ENCODE peak calls at places on chromosomes 12 and 14, in four cellular contexts. C, S, X and V are unnamed samples.

GRCh38 chr12:120761581-120761980 is 36.0 kb downstream of the ACADS start:
- DNase-seq in C (peak), S (no peak), X (no peak), V (no peak)

GRCh38 chr12:109734219-109735000 is 20.8 kb downstream of the FAM222A start:
- DNase-seq in C (peak), S (peak), X (no peak), V (no peak)

GRCh38 chr12:64943686-64944085 is 119.2 kb downstream of the TBC1D30 start:
- DNase-seq in C (no peak), S (no peak), X (no peak), V (no peak)

GRCh38 chr12:19130224-19131019 is 889 bp downstream of the PLEKHA5 start:
- DNase-seq in C (no peak), S (peak), X (no peak), V (peak)

GRCh38 chr12:56590237-56590830 is 39.8 kb downstream of the BAZ2A start:
- DNase-seq in C (peak), S (peak), X (peak), V (no peak)

GRCh38 chr12:22283508-22283907 is 51.0 kb downstream of the ST8SIA1 start:
- DNase-seq in C (no peak), S (no peak), X (no peak), V (no peak)

GRCh38 chr14:102196436-102197230 is 56.9 kb downstream of the WDR20 start:
- DNase-seq in C (no peak), S (no peak), X (no peak), V (no peak)

GRCh38 chr12:42987216-42987631 is 397.7 kb upstream of the PRICKLE1 start:
- DNase-seq in C (no peak), S (peak), X (no peak), V (no peak)

GRCh38 chr12:127803545-127803944 is 463.4 kb upstream of the TMEM132C start:
- DNase-seq in C (no peak), S (no peak), X (no peak), V (no peak)

GRCh38 chr14:33545696-33546095 is 405.2 kb downstream of the EGLN3 start:
- DNase-seq in C (no peak), S (no peak), X (no peak), V (no peak)

DNA sequence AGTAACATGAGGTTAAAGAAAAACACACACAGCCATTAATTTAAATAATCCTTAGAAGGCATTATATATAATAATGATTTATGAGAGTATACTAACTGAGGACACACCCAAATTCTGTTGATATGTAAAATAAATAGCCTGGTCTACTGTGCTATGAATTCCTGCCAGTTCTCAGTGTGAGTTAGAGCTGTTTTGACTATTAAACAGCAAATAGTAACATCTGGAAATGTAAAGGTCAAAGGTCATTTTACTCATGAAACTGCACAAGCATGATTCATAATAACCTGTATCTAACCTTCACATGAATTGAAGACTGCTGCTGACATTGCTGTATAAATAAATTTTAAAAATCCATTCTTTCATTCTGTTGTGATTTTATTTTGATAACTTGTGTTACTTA is 966.7 kb downstream of the SLC6A15 start:
- DNase-seq in C (peak), S (no peak), X (peak), V (peak)
- TF ChIP-seq SMC3 in C (no peak), S (no peak), X (no peak), V (no peak)

GRCh38 chr12:11553871-11554533 is 95.5 kb upstream of the ETV6 start:
- DNase-seq in C (peak), S (peak), X (peak), V (peak)
- TF ChIP-seq SMC3 in C (peak), S (peak), X (peak), V (peak)

GRCh38 chr12:13289644-13290285 is 93.2 kb downstream of the EMP1 start:
- DNase-seq in C (no peak), S (no peak), X (no peak), V (no peak)
- TF ChIP-seq SMC3 in C (no peak), S (no peak), X (no peak), V (no peak)

GRCh38 chr12:75311369-75311768 is 18.8 kb downstream of the CAPS2 start:
- DNase-seq in C (no peak), S (no peak), X (no peak), V (no peak)

GRCh38 chr12:75317784-75318183 is 12.3 kb downstream of the CAPS2 start:
- DNase-seq in C (no peak), S (no peak), X (no peak), V (no peak)

GRCh38 chr12:75315518-75315917 is 14.6 kb downstream of the CAPS2 start:
- DNase-seq in C (peak), S (no peak), X (no peak), V (peak)
- TF ChIP-seq SMC3 in C (no peak), S (no peak), X (no peak), V (no peak)

DNA sequence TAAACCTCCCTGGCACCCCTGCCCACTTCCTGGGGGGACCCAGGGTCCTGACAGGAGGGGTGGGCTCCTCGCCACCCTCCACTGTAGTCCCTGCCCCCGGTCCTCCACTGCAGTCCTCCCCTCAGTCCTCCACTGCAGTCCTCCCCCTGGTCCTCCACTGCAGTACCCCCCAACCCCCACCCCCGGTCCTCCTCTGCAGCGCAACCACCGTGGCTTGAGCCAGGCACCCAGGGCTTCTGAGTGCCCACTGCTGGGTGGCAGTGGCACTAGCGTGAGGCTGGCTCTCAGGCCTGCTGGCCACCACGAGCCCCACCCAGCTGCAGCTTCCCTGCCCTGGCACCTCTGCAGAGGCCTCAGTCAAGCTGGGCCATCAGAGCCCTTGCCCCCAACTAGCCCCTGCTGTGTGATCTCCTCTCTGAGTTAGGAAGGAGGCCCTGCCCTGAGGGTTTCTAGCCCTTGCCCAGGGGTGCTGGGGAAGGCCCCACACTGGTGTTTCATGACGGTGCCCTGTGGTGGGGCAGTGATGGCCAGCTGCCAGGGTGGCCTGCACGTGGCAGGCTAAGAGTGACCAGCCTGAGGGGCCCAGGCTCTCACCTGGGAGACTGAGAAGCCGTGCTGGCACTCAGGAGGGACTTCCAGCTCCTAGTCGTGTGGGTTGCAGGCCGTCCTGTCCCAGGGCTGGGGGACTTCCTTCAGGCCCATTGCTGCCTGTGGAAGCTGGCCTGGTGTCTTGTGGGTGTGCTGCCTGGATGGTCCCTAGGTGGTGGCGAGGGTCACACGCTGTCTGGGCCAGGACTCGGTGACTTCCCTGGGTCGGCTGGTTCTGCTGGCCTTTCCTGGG is 9.7 kb downstream of the CEP170B start:
- DNase-seq in C (no peak), S (no peak), X (no peak), V (no peak)
- TF ChIP-seq SMC3 in C (no peak), S (no peak), X (no peak), V (no peak)